ENCODE peak calls at places on chromosome 1, in seven cellular contexts. Q is glutamatergic neuron; O is amniotic stem cell; P is T47D; R is HTR-8/SVneo; C is stimulated activated CD8-positive, alpha-beta memory T cell treated with anti-CD3 and anti-CD28 coated beads, Interleukin-2, amount 100 ng/mL, for 1 hour; A is Calu3. E is an unnamed sample.
A peak's percentile ranks its signal among the peaks of the same experiment; 100 is the strongest.

GRCh38 chr1:12276225-12276624 is 46.4 kb downstream of the VPS13D start:
- DNase-seq in Q (peak; percentile 41), O (no peak), P (no peak), R (no peak), C (no peak), A (no peak), E (peak; percentile 5)

GRCh38 chr1:60149254-60149653 is 75.7 kb upstream of the C1orf87 start:
- DNase-seq in Q (no peak), O (no peak), P (no peak), R (no peak), C (no peak), A (peak; percentile 20), E (no peak)

GRCh38 chr1:51690285-51690961 is 73.5 kb downstream of the OSBPL9 start:
- DNase-seq in Q (no peak), O (no peak), P (no peak), R (peak; percentile 9), C (no peak), A (peak; percentile 52), E (no peak)

GRCh38 chr1:38026592-38027200 is 14.2 kb downstream of the UTP11 start:
- DNase-seq in Q (peak; percentile 83), O (no peak), P (peak; percentile 43), R (no peak), C (no peak), A (peak; percentile 63), E (peak; percentile 29)

GRCh38 chr1:101236546-101237228 is at the start of gene S1PR1:
- DNase-seq in Q (peak; percentile 63), O (no peak), P (no peak), R (peak; percentile 18), C (peak; percentile 53), A (no peak), E (peak; percentile 38)

GRCh38 chr1:87644500-87645245 is 316.0 kb downstream of the LMO4 start:
- DNase-seq in Q (no peak), O (no peak), P (no peak), R (no peak), C (no peak), A (peak; percentile 13), E (no peak)

GRCh38 chr1:23524716-23525401 is 6.2 kb downstream of the E2F2 start:
- DNase-seq in Q (no peak), O (no peak), P (no peak), R (no peak), C (no peak), A (no peak), E (no peak)

GRCh38 chr1:157983787-157984186 is 9.7 kb upstream of the KIRREL1 start:
- DNase-seq in Q (no peak), O (no peak), P (no peak), R (no peak), C (no peak), A (no peak), E (no peak)

GRCh38 chr1:116910379-116911165 is 856 bp downstream of the PTGFRN start:
- DNase-seq in Q (peak; percentile 49), O (peak; percentile 3), P (no peak), R (no peak), C (peak; percentile 10), A (peak; percentile 38), E (no peak)

GRCh38 chr1:29120955-29121485 is 2.7 kb downstream of the TMEM200B start:
- DNase-seq in Q (peak; percentile 80), O (no peak), P (no peak), R (no peak), C (peak; percentile 31), A (no peak), E (no peak)

GRCh38 chr1:17276568-17276967 is 27.7 kb downstream of the PADI3 start:
- DNase-seq in Q (no peak), O (peak; percentile 3), P (no peak), R (no peak), C (no peak), A (peak; percentile 62), E (no peak)

GRCh38 chr1:152394151-152394550 is 19.9 kb downstream of the CRNN start:
- DNase-seq in Q (no peak), O (no peak), P (no peak), R (no peak), C (no peak), A (no peak), E (no peak)

GRCh38 chr1:20063861-20064292 is 6.1 kb upstream of the PLA2G5 start:
- DNase-seq in Q (no peak), O (no peak), P (no peak), R (no peak), C (no peak), A (no peak), E (no peak)

GRCh38 chr1:158149577-158150269 is 31.0 kb upstream of the CD1D start:
- DNase-seq in Q (peak; percentile 91), O (peak; percentile 92), P (peak; percentile 72), R (peak; percentile 83), C (peak; percentile 43), A (peak; percentile 80), E (peak; percentile 77)

GRCh38 chr1:201820413-201820812 is 8.5 kb upstream of the IPO9 start:
- DNase-seq in Q (no peak), O (no peak), P (no peak), R (no peak), C (no peak), A (no peak), E (no peak)

GRCh38 chr1:241012708-241013340 is 344.2 kb downstream of the RGS7 start:
- DNase-seq in Q (no peak), O (no peak), P (no peak), R (no peak), C (no peak), A (no peak), E (no peak)

GRCh38 chr1:167196185-167196584 is 24.5 kb upstream of the POU2F1 start:
- DNase-seq in Q (no peak), O (no peak), P (no peak), R (peak; percentile 34), C (no peak), A (no peak), E (no peak)

GRCh38 chr1:224874775-224875174 is 54.7 kb upstream of the DNAH14 start:
- DNase-seq in Q (no peak), O (no peak), P (no peak), R (no peak), C (no peak), A (no peak), E (no peak)

GRCh38 chr1:32500387-32501209 is 35.7 kb downstream of the ZBTB8B start:
- DNase-seq in Q (peak; percentile 77), O (no peak), P (peak; percentile 63), R (no peak), C (no peak), A (peak; percentile 81), E (no peak)

GRCh38 chr1:204080163-204080903 is 7.4 kb downstream of the SOX13 start:
- DNase-seq in Q (peak; percentile 41), O (peak; percentile 39), P (peak; percentile 97), R (peak; percentile 98), C (no peak), A (peak; percentile 94), E (no peak)

GRCh38 chr1:77857557-77857956 is 30.9 kb upstream of the NEXN start:
- DNase-seq in Q (no peak), O (no peak), P (no peak), R (no peak), C (no peak), A (no peak), E (no peak)

GRCh38 chr1:179083533-179083932 is 1.7 kb downstream of the TOR3A start:
- DNase-seq in Q (no peak), O (no peak), P (no peak), R (no peak), C (no peak), A (no peak), E (no peak)

E was measured in NK-92 treated with Interleukin-12 subunit alpha and Interleukin-12 subunit beta, amount 100 ng/mL, for 24 hours.